ENCODE peak calls at places on chromosomes 3 and 15, in nine cellular contexts. M, S, V, O, G, L, X, D and U are unnamed samples.

GRCh38 chr15:33329457-33329856 is 18.7 kb downstream of the RYR3 start:
- DNase-seq in M (no peak), S (no peak), V (no peak), O (no peak), G (no peak), L (no peak), X (no peak), D (no peak), U (no peak)

GRCh38 chr15:51129513-51130197 is 34.9 kb upstream of the TNFAIP8L3 start:
- DNase-seq in M (no peak), S (no peak), V (no peak), O (no peak), G (peak; percentile 53), L (no peak), X (no peak), D (no peak), U (no peak)

GRCh38 chr15:67843092-67843501 is 3.3 kb upstream of the RNU6-1 start:
- DNase-seq in M (no peak), S (no peak), V (peak; percentile 39), O (no peak), G (no peak), L (no peak), X (no peak), D (no peak), U (no peak)

GRCh38 chr15:60626669-60627068 is 147.7 kb upstream of the ICE2 start:
- DNase-seq in M (no peak), S (no peak), V (no peak), O (no peak), G (no peak), L (no peak), X (no peak), D (no peak), U (no peak)

GRCh38 chr15:73200339-73200738 is 148.1 kb downstream of the NEO1 start:
- DNase-seq in M (no peak), S (no peak), V (no peak), O (no peak), G (no peak), L (no peak), X (no peak), D (no peak), U (no peak)

GRCh38 chr3:119469378-119470189 is 821 bp downstream of the POGLUT1 start:
- DNase-seq in M (no peak), S (no peak), V (no peak), O (peak; percentile 43), G (peak; percentile 37), L (no peak), X (no peak), D (peak; percentile 43), U (no peak)

GRCh38 chr3:149534671-149535394 is 60.3 kb downstream of the TM4SF4 start:
- DNase-seq in M (no peak), S (peak; percentile 37), V (no peak), O (peak; percentile 79), G (peak; percentile 70), L (no peak), X (no peak), D (peak; percentile 69), U (peak; percentile 36)

GRCh38 chr3:154728285-154728684 is 298.3 kb upstream of the GPR149 start:
- DNase-seq in M (no peak), S (no peak), V (no peak), O (no peak), G (no peak), L (no peak), X (no peak), D (no peak), U (no peak)

GRCh38 chr3:71102111-71103039 is 481.2 kb downstream of the FOXP1 start:
- DNase-seq in M (no peak), S (no peak), V (no peak), O (peak; percentile 95), G (peak; percentile 94), L (no peak), X (no peak), D (peak; percentile 96), U (peak; percentile 88)

GRCh38 chr3:172519740-172520139 is 3.5 kb downstream of the TNFSF10 start:
- DNase-seq in M (no peak), S (no peak), V (no peak), O (no peak), G (no peak), L (no peak), X (no peak), D (no peak), U (no peak)

GRCh38 chr3:3683261-3683660 is 116.0 kb upstream of the LRRN1 start:
- DNase-seq in M (no peak), S (no peak), V (no peak), O (peak; percentile 61), G (no peak), L (no peak), X (no peak), D (no peak), U (no peak)

GRCh38 chr3:46469680-46470357 is 5.1 kb upstream of the LTF start:
- DNase-seq in M (no peak), S (no peak), V (no peak), O (no peak), G (no peak), L (no peak), X (no peak), D (peak; percentile 12), U (no peak)

GRCh38 chr3:197083486-197083885 is 53.9 kb upstream of the MELTF start:
- DNase-seq in M (no peak), S (no peak), V (no peak), O (peak; percentile 75), G (peak; percentile 81), L (no peak), X (peak; percentile 25), D (peak; percentile 84), U (peak; percentile 63)

GRCh38 chr15:66894986-66895780 is 170.2 kb upstream of the SMAD3 start:
- DNase-seq in M (no peak), S (no peak), V (no peak), O (no peak), G (no peak), L (no peak), X (no peak), D (peak; percentile 63), U (no peak)

GRCh38 chr3:133860519-133860918 is 35.2 kb downstream of the RAB6B start:
- DNase-seq in M (no peak), S (no peak), V (no peak), O (no peak), G (no peak), L (peak; percentile 21), X (no peak), D (no peak), U (no peak)

GRCh38 chr15:23647421-23648375 is at the start of gene MAGEL2:
- DNase-seq in M (no peak), S (peak; percentile 66), V (no peak), O (peak; percentile 17), G (no peak), L (peak; percentile 76), X (no peak), D (no peak), U (no peak)
- H3K4me3 ChIP-seq in M (no peak within 1 kb of the TSS), S (peak within 1 kb of the TSS; percentile 47), V (no peak within 1 kb of the TSS), O (peak within 1 kb of the TSS; percentile 42), G (no peak within 1 kb of the TSS), L (peak within 1 kb of the TSS; percentile 65), X (peak within 1 kb of the TSS; percentile 38), D (no peak within 1 kb of the TSS), U (peak within 1 kb of the TSS; percentile 50)

GRCh38 chr3:30511524-30512278 is 94.7 kb upstream of the TGFBR2 start:
- DNase-seq in M (no peak), S (no peak), V (peak; percentile 83), O (peak; percentile 92), G (peak; percentile 98), L (no peak), X (peak; percentile 20), D (peak; percentile 99), U (peak; percentile 96)
- H3K4me3 ChIP-seq in M (no peak overlapping the region), S (no peak overlapping the region), V (no peak overlapping the region), O (no peak overlapping the region), G (no peak overlapping the region), L (no peak overlapping the region), X (no peak overlapping the region), D (no peak overlapping the region), U (no peak overlapping the region)

GRCh38 chr3:160616721-160617120 is 51.4 kb upstream of the KPNA4 start:
- DNase-seq in M (no peak), S (peak; percentile 2), V (no peak), O (peak; percentile 59), G (peak; percentile 68), L (no peak), X (no peak), D (peak; percentile 73), U (no peak)

GRCh38 chr3:160617636-160618035 is 52.3 kb upstream of the KPNA4 start:
- DNase-seq in M (no peak), S (no peak), V (no peak), O (no peak), G (no peak), L (peak; percentile 40), X (no peak), D (no peak), U (no peak)

GRCh38 chr3:160616311-160616710 is 50.9 kb upstream of the KPNA4 start:
- DNase-seq in M (no peak), S (no peak), V (no peak), O (peak; percentile 5), G (peak; percentile 5), L (no peak), X (no peak), D (no peak), U (no peak)

GRCh38 chr3:160618363-160618762 is 53.0 kb upstream of the KPNA4 start:
- DNase-seq in M (no peak), S (no peak), V (no peak), O (no peak), G (peak; percentile 16), L (no peak), X (no peak), D (no peak), U (no peak)

GRCh38 chr3:160618878-160619277 is 53.5 kb upstream of the KPNA4 start:
- DNase-seq in M (no peak), S (no peak), V (no peak), O (peak; percentile 6), G (peak; percentile 37), L (no peak), X (no peak), D (peak; percentile 5), U (no peak)
- H3K4me3 ChIP-seq in M (no peak overlapping the region), S (no peak overlapping the region), V (no peak overlapping the region), O (no peak overlapping the region), G (no peak overlapping the region), L (no peak overlapping the region), X (no peak overlapping the region), D (no peak overlapping the region), U (no peak overlapping the region)

GRCh38 chr3:10198761-10199688 is 34.3 kb downstream of the IRAK2 start:
- DNase-seq in M (peak; percentile 33), S (no peak), V (peak; percentile 12), O (peak; percentile 49), G (peak; percentile 79), L (no peak), X (no peak), D (peak; percentile 83), U (peak; percentile 44)

GRCh38 chr3:10205461-10206165 is 40.9 kb downstream of the IRAK2 start:
- DNase-seq in M (no peak), S (no peak), V (no peak), O (peak; percentile 94), G (peak; percentile 66), L (no peak), X (peak; percentile 76), D (peak; percentile 96), U (peak; percentile 76)

GRCh38 chr3:10206166-10206511 is 41.4 kb downstream of the IRAK2 start:
- DNase-seq in M (no peak), S (no peak), V (no peak), O (no peak), G (no peak), L (no peak), X (no peak), D (no peak), U (no peak)

DNA sequence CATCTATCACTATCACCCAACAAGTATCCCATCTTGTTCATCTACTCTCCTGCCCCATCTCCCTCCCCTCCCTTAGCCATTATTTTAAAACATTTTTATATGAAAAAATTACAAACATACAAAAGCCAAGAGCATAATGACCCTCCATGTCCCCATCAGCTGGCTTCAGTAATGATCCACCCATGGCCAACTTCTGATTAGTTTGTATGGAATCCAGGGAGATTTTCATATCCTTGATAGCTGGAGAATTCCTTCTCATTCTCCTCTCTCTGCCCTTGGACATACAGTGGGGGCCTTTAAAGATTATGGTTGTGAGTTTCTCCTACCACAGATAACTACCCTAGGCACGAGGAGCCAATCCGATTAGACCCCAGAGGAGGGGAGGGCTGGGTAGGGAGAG is 40.2 kb downstream of the IRAK2 start:
- DNase-seq in M (no peak), S (no peak), V (no peak), O (no peak), G (no peak), L (no peak), X (no peak), D (peak; percentile 46), U (no peak)
- H3K4me3 ChIP-seq in M (no peak overlapping the region), S (no peak overlapping the region), V (no peak overlapping the region), O (no peak overlapping the region), G (no peak overlapping the region), L (no peak overlapping the region), X (no peak overlapping the region), D (no peak overlapping the region), U (no peak overlapping the region)